ENCODE peak calls at places on chromosomes 1 and 21, in eight cellular contexts. One of them, this sample, is unnamed. For H3K36me3 and H3K4me1, the result is how much of the 10 kb centered on the place peaks cover.

GRCh38 chr1:113812661-113813135 is 422 bp upstream of the RSBN1 start:
- DNase-seq in psoas muscle: peak
- DNase-seq in ovary: no peak
- DNase-seq in uterus: peak
- DNase-seq in adrenal gland: peak
- DNase-seq in K562: peak
- DNase-seq in heart right ventricle: peak
- DNase-seq in IMR-90: no peak
- DNase-seq in this sample: peak

GRCh38 chr1:45493116-45493697 is 2.2 kb upstream of the TESK2 start:
- DNase-seq in K562: peak
- DNase-seq in adrenal gland: peak
- DNase-seq in psoas muscle: no peak
- DNase-seq in ovary: no peak
- DNase-seq in uterus: peak
- DNase-seq in IMR-90: peak
- DNase-seq in heart right ventricle: peak
- DNase-seq in this sample: peak

GRCh38 chr1:178284059-178284458 is 190.2 kb downstream of the RASAL2 start:
- DNase-seq in IMR-90: no peak
- DNase-seq in ovary: no peak
- DNase-seq in adrenal gland: no peak
- DNase-seq in psoas muscle: no peak
- DNase-seq in uterus: no peak
- DNase-seq in heart right ventricle: no peak
- DNase-seq in K562: no peak
- DNase-seq in this sample: no peak

GRCh38 chr1:208935517-208936187 is 647.9 kb upstream of the CAMK1G start:
- DNase-seq in adrenal gland: no peak
- DNase-seq in K562: no peak
- DNase-seq in uterus: no peak
- DNase-seq in IMR-90: no peak
- DNase-seq in psoas muscle: no peak
- DNase-seq in heart right ventricle: no peak
- DNase-seq in ovary: no peak
- DNase-seq in this sample: no peak

GRCh38 chr1:26827663-26828062 is 1.2 kb downstream of the ZDHHC18 start:
- DNase-seq in ovary: no peak
- DNase-seq in IMR-90: no peak
- DNase-seq in uterus: no peak
- DNase-seq in K562: no peak
- DNase-seq in psoas muscle: no peak
- DNase-seq in adrenal gland: no peak
- DNase-seq in heart right ventricle: no peak
- DNase-seq in this sample: no peak

GRCh38 chr1:70142120-70142519 is 63.3 kb downstream of the LRRC40 start:
- DNase-seq in K562: peak
- DNase-seq in psoas muscle: no peak
- DNase-seq in ovary: no peak
- DNase-seq in IMR-90: peak
- DNase-seq in heart right ventricle: no peak
- DNase-seq in uterus: no peak
- DNase-seq in adrenal gland: no peak
- DNase-seq in this sample: no peak

GRCh38 chr1:145997156-145998023 is 1.0 kb upstream of the TXNIP start:
- DNase-seq in uterus: peak
- DNase-seq in psoas muscle: peak
- DNase-seq in heart right ventricle: no peak
- DNase-seq in K562: no peak
- DNase-seq in IMR-90: no peak
- DNase-seq in ovary: peak
- DNase-seq in adrenal gland: no peak
- DNase-seq in this sample: no peak

GRCh38 chr1:187074445-187075045 is 245.8 kb downstream of the PLA2G4A start:
- DNase-seq in uterus: no peak
- DNase-seq in heart right ventricle: no peak
- DNase-seq in ovary: no peak
- DNase-seq in K562: no peak
- DNase-seq in psoas muscle: no peak
- DNase-seq in adrenal gland: no peak
- DNase-seq in IMR-90: no peak
- DNase-seq in this sample: no peak

GRCh38 chr1:11131816-11132215 is 32.1 kb upstream of the EXOSC10 start:
- DNase-seq in psoas muscle: no peak
- DNase-seq in K562: no peak
- DNase-seq in heart right ventricle: no peak
- DNase-seq in uterus: no peak
- DNase-seq in adrenal gland: no peak
- DNase-seq in IMR-90: no peak
- DNase-seq in ovary: no peak
- DNase-seq in this sample: no peak

GRCh38 chr1:53716150-53716549 is 22.8 kb downstream of the GLIS1 start:
- DNase-seq in psoas muscle: no peak
- DNase-seq in K562: no peak
- DNase-seq in heart right ventricle: no peak
- DNase-seq in adrenal gland: no peak
- DNase-seq in IMR-90: no peak
- DNase-seq in ovary: no peak
- DNase-seq in uterus: no peak
- DNase-seq in this sample: no peak

GRCh38 chr1:236361909-236362590 is 32.0 kb upstream of the EDARADD start:
- DNase-seq in psoas muscle: no peak
- DNase-seq in K562: no peak
- DNase-seq in IMR-90: no peak
- DNase-seq in ovary: no peak
- DNase-seq in adrenal gland: no peak
- DNase-seq in heart right ventricle: no peak
- DNase-seq in uterus: no peak
- DNase-seq in this sample: no peak

GRCh38 chr1:204782118-204782700 is 88.5 kb upstream of the NFASC start:
- DNase-seq in uterus: no peak
- DNase-seq in IMR-90: peak
- DNase-seq in ovary: no peak
- DNase-seq in heart right ventricle: no peak
- DNase-seq in adrenal gland: no peak
- DNase-seq in psoas muscle: no peak
- DNase-seq in K562: no peak
- DNase-seq in this sample: no peak

GRCh38 chr1:28509705-28510349 is 4.0 kb downstream of the RCC1 start:
- DNase-seq in K562: no peak
- DNase-seq in uterus: no peak
- DNase-seq in adrenal gland: no peak
- DNase-seq in IMR-90: no peak
- DNase-seq in ovary: no peak
- DNase-seq in heart right ventricle: no peak
- DNase-seq in psoas muscle: no peak
- DNase-seq in this sample: peak

GRCh38 chr1:81424056-81424455 is 376.7 kb upstream of the ADGRL2 start:
- DNase-seq in K562: no peak
- DNase-seq in uterus: no peak
- DNase-seq in heart right ventricle: no peak
- DNase-seq in ovary: no peak
- DNase-seq in psoas muscle: no peak
- DNase-seq in IMR-90: peak
- DNase-seq in adrenal gland: no peak
- DNase-seq in this sample: no peak

GRCh38 chr1:89065077-89065868 is at the start of gene GBP1:
- DNase-seq in uterus: peak
- DNase-seq in psoas muscle: no peak
- DNase-seq in heart right ventricle: peak
- DNase-seq in K562: no peak
- DNase-seq in ovary: no peak
- DNase-seq in IMR-90: peak
- DNase-seq in adrenal gland: peak
- DNase-seq in this sample: no peak

GRCh38 chr1:17553970-17554369 is 14.5 kb downstream of the ARHGEF10L start:
- DNase-seq in heart right ventricle: no peak
- DNase-seq in psoas muscle: no peak
- DNase-seq in adrenal gland: peak
- DNase-seq in ovary: no peak
- DNase-seq in uterus: no peak
- DNase-seq in IMR-90: peak
- DNase-seq in K562: no peak
- DNase-seq in this sample: no peak

GRCh38 chr1:17550684-17551584 is 11.4 kb downstream of the ARHGEF10L start:
- DNase-seq in ovary: no peak
- DNase-seq in IMR-90: peak
- DNase-seq in heart right ventricle: no peak
- DNase-seq in uterus: no peak
- DNase-seq in psoas muscle: no peak
- DNase-seq in adrenal gland: no peak
- DNase-seq in K562: no peak
- DNase-seq in this sample: no peak

GRCh38 chr1:17554966-17555365 is 15.5 kb downstream of the ARHGEF10L start:
- DNase-seq in K562: no peak
- DNase-seq in uterus: no peak
- DNase-seq in heart right ventricle: no peak
- DNase-seq in IMR-90: no peak
- DNase-seq in ovary: no peak
- DNase-seq in adrenal gland: no peak
- DNase-seq in psoas muscle: no peak
- DNase-seq in this sample: no peak

GRCh38 chr1:17549384-17549783 is 9.9 kb downstream of the ARHGEF10L start:
- DNase-seq in adrenal gland: no peak
- DNase-seq in IMR-90: no peak
- DNase-seq in heart right ventricle: no peak
- DNase-seq in ovary: no peak
- DNase-seq in K562: no peak
- DNase-seq in uterus: no peak
- DNase-seq in psoas muscle: no peak
- DNase-seq in this sample: no peak

DNA sequence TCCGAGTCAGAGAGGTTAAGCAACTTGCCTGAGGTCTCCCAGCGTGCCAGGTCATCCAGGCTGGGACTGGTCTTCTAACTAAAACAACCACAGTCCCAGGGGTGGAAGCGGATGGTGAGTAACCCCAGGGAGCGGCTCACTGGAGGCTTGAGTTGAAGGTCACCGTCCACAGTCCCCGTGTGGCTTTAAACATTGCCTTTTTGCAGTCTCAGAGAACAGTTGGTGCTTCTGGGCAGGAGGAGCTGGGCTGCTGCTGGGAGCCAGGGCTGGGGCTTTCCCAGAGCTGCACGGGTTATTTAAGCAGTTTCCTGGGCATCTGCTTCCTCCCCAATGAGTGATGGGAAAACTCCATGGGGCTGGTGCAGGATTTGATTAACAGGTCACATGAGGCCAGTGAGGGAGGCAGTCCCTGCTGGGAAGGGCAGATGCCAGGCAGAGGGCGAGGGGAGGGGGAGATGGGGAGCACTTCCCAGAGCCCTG is 12.3 kb downstream of the ARHGEF10L start:
- DNase-seq in adrenal gland: peak
- DNase-seq in psoas muscle: no peak
- DNase-seq in heart right ventricle: no peak
- DNase-seq in ovary: no peak
- DNase-seq in K562: no peak
- DNase-seq in IMR-90: peak
- DNase-seq in uterus: no peak
- DNase-seq in this sample: no peak
- H3K36me3 ChIP-seq in adrenal gland: under half
- H3K36me3 ChIP-seq in psoas muscle: under half
- H3K36me3 ChIP-seq in heart right ventricle: under half
- H3K36me3 ChIP-seq in ovary: under half
- H3K36me3 ChIP-seq in K562: under half
- H3K36me3 ChIP-seq in IMR-90: under half
- H3K36me3 ChIP-seq in uterus: under half
- H3K36me3 ChIP-seq in this sample: under half

DNA sequence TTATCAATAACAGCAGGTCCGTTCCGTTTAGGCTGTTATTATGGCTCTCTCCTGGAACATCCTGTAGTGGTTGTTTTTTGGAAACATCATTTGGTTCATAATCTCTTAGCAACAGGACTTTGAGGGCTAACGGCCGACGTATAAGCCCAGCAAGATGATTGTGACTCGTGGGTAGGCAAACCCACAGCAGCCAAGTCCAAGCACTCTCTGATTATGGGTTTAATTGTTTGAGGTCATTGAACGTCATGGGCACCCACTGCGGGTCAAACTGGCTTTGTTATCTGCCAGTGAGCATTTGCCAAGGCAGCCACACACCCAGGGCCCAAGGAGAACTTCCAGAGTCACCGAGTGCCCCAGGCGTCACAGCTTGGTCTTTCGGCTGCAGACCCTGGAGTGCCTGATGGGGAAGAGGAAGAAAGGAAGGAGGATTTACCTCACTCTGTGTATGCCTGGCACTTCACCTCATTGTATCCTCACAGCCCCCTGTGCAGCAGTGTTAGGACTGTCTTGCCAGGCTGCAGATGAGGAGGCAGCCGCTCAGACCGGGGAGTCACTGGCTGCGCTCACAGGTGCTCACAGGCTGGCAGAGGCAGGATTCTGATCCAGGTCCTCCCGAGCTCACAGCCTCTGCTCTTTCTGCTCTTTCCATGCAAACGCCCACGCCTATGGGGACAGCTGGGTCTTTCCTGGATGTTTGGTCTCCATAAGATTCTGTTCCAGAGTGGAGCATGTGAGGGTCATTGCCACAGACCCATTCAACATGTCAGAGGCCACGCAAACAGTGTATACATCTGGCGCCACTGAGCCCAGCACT is 30.8 kb upstream of the EPS8L3 start:
- DNase-seq in ovary: peak
- DNase-seq in IMR-90: no peak
- DNase-seq in adrenal gland: no peak
- DNase-seq in heart right ventricle: peak
- DNase-seq in K562: no peak
- DNase-seq in psoas muscle: peak
- DNase-seq in uterus: peak
- DNase-seq in this sample: no peak
- H3K4me1 ChIP-seq in ovary: under half
- H3K4me1 ChIP-seq in IMR-90: under half
- H3K4me1 ChIP-seq in adrenal gland: under half
- H3K4me1 ChIP-seq in heart right ventricle: half or more
- H3K4me1 ChIP-seq in K562: half or more
- H3K4me1 ChIP-seq in psoas muscle: under half
- H3K4me1 ChIP-seq in uterus: under half
- H3K4me1 ChIP-seq in this sample: under half

DNA sequence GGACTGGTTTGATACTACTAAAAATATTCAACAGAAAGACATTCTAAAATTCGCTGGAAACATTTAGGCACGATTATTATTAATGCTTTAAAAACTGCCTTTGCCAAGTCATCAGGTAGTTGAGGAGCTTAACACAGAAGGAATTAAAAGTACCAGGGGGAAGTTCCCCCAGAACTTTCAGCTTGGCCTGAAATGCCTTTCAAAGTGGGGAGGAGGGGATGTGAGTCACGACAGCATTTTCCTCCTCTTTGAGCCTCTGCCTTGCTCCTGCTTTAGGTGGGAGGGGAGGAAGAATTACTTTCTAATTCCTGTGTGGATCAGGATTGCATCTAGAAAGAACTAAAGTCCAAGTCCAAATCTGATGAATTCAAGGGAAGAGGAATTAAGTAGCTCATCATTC is 183.6 kb downstream of the CLIC6 start:
- DNase-seq in uterus: no peak
- DNase-seq in IMR-90: no peak
- DNase-seq in K562: no peak
- DNase-seq in heart right ventricle: no peak
- DNase-seq in ovary: no peak
- DNase-seq in adrenal gland: no peak
- DNase-seq in psoas muscle: no peak
- DNase-seq in this sample: no peak
- H3K36me3 ChIP-seq in uterus: under half
- H3K36me3 ChIP-seq in IMR-90: half or more
- H3K36me3 ChIP-seq in K562: half or more
- H3K36me3 ChIP-seq in heart right ventricle: under half
- H3K36me3 ChIP-seq in ovary: under half
- H3K36me3 ChIP-seq in adrenal gland: under half
- H3K36me3 ChIP-seq in psoas muscle: half or more
- H3K36me3 ChIP-seq in this sample: under half

GRCh38 chr21:45457832-45458172 is 52.8 kb downstream of the COL18A1 start:
- DNase-seq in IMR-90: no peak
- DNase-seq in K562: no peak
- DNase-seq in heart right ventricle: no peak
- DNase-seq in adrenal gland: no peak
- DNase-seq in psoas muscle: peak
- DNase-seq in ovary: peak
- DNase-seq in uterus: no peak
- DNase-seq in this sample: no peak
- H3K4me1 ChIP-seq in IMR-90: half or more
- H3K4me1 ChIP-seq in K562: under half
- H3K4me1 ChIP-seq in heart right ventricle: under half
- H3K4me1 ChIP-seq in adrenal gland: under half
- H3K4me1 ChIP-seq in psoas muscle: under half
- H3K4me1 ChIP-seq in ovary: under half
- H3K4me1 ChIP-seq in uterus: under half
- H3K4me1 ChIP-seq in this sample: under half

This sample was measured in HAP-1.